ENCODE peak calls at places on chromosomes 6 and 20, in seven cellular contexts. L is Panc1, A is stomach, C is mucosa of descending colon, M is spleen, V is B cell, X is heart right ventricle. Z is an unnamed sample.

GRCh38 chr20:9531581-9531980 is 17.2 kb downstream of the LAMP5 start:
- DNase-seq in L (no peak), A (no peak), C (no peak), M (no peak), V (no peak), X (no peak), Z (no peak)

GRCh38 chr20:63701329-63702035 is 5.0 kb downstream of the TNFRSF6B start:
- DNase-seq in L (no peak), A (no peak), C (no peak), M (peak), V (peak), X (no peak), Z (peak)

GRCh38 chr6:105109955-105110650 is 69.7 kb downstream of the POPDC3 start:
- DNase-seq in L (no peak), A (no peak), C (no peak), M (no peak), V (no peak), X (no peak), Z (no peak)

GRCh38 chr6:90444125-90444745 is 142.6 kb downstream of the MAP3K7 start:
- DNase-seq in L (no peak), A (no peak), C (no peak), M (no peak), V (no peak), X (no peak), Z (no peak)

GRCh38 chr6:1481326-1481725 is 92.0 kb downstream of the FOXF2 start:
- DNase-seq in L (no peak), A (no peak), C (no peak), M (no peak), V (no peak), X (no peak), Z (no peak)

GRCh38 chr6:167255918-167256553 is 35.1 kb upstream of the UNC93A start:
- DNase-seq in L (no peak), A (no peak), C (no peak), M (no peak), V (no peak), X (no peak), Z (no peak)

GRCh38 chr6:10322991-10323390 is 91.9 kb downstream of the TFAP2A start:
- DNase-seq in L (no peak), A (no peak), C (no peak), M (no peak), V (no peak), X (no peak), Z (no peak)

GRCh38 chr20:61989741-61990140 is 75.9 kb downstream of the TAF4 start:
- DNase-seq in L (no peak), A (no peak), C (no peak), M (no peak), V (no peak), X (no peak), Z (no peak)

GRCh38 chr6:135183532-135184440 is 2.7 kb downstream of the MYB start:
- DNase-seq in L (peak), A (peak), C (peak), M (peak), V (peak), X (no peak), Z (peak)

GRCh38 chr6:135251964-135252429 is 70.9 kb downstream of the MYB start:
- DNase-seq in L (no peak), A (no peak), C (peak), M (no peak), V (no peak), X (no peak), Z (no peak)

GRCh38 chr6:77178821-77179220 is 284.5 kb downstream of the HTR1B start:
- DNase-seq in L (no peak), A (no peak), C (no peak), M (no peak), V (no peak), X (no peak), Z (no peak)

GRCh38 chr6:34063641-34064040 is 82.2 kb downstream of the GRM4 start:
- DNase-seq in L (no peak), A (no peak), C (no peak), M (no peak), V (no peak), X (no peak), Z (no peak)
- TF ChIP-seq CTCF in L (no peak), A (no peak), C (no peak), M (no peak), V (no peak), X (no peak), Z (no peak)

GRCh38 chr6:161444464-161444863 is 170.6 kb upstream of the AGPAT4 start:
- DNase-seq in L (no peak), A (no peak), C (no peak), M (no peak), V (no peak), X (peak), Z (no peak)
- TF ChIP-seq CTCF in L (no peak), A (no peak), C (no peak), M (no peak), V (no peak), X (no peak), Z (no peak)

GRCh38 chr6:117739869-117740268 is 64.6 kb downstream of the NUS1 start:
- DNase-seq in L (no peak), A (no peak), C (no peak), M (no peak), V (no peak), X (no peak), Z (no peak)
- TF ChIP-seq CTCF in L (no peak), A (no peak), C (no peak), M (no peak), V (no peak), X (no peak), Z (no peak)

GRCh38 chr6:100117680-100118079 is 123.7 kb upstream of the MCHR2 start:
- DNase-seq in L (no peak), A (no peak), C (no peak), M (no peak), V (no peak), X (no peak), Z (no peak)
- TF ChIP-seq CTCF in L (no peak), A (no peak), C (no peak), M (no peak), V (no peak), X (no peak), Z (no peak)

GRCh38 chr6:88919032-88919431 is 44.4 kb downstream of the RNGTT start:
- DNase-seq in L (no peak), A (no peak), C (no peak), M (no peak), V (no peak), X (no peak), Z (no peak)
- TF ChIP-seq CTCF in L (peak), A (no peak), C (no peak), M (no peak), V (peak), X (no peak), Z (peak)

GRCh38 chr6:46129634-46130505 is at the start of gene ENPP4:
- DNase-seq in L (peak), A (peak), C (peak), M (peak), V (peak), X (peak), Z (peak)
- TF ChIP-seq CTCF in L (no peak), A (no peak), C (no peak), M (no peak), V (no peak), X (no peak), Z (peak)

DNA sequence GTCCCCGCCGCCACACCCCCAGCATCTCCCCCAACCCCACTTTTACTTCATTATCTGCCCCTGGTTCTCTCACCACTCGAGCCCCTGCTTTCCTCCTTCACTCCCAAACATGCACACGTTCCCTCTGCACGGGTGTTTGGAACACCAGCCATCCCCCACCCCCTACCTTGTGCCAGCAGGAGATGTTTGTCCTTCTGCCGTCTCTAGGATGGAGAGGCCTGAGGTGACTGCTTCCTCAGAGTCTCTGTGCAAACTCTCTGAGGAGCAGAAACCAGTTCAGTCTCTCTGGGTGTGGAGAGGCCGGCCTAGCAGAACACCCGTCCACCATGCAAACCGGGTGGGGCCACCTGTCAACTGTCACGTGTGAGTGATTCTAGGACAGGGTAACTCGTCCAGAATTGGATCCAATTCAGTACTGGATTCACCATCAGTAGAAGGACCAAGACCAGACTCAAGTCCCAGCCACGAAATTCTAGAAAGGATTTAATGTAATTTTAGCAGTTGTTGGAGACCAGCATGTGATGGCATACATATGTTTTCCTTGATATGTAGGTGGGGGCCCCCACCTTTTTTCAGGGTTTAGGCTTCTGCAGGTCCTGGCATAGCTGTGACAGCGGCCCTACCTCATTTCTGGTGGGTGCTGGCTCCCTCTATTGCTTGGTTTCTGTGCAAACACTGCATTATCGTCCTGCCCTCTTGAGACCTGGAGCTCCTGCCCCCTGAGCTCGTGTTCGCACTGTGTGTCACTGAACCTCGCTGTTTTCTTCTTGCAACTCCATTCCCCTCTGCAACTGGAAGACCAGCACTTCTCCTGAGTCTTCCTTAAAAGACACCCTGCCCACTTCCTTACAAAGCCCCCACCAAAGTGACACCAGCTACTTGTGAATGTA is at the start of gene RAET1E:
- DNase-seq in L (no peak), A (no peak), C (peak), M (no peak), V (no peak), X (no peak), Z (no peak)
- TF ChIP-seq CTCF in L (peak), A (no peak), C (no peak), M (no peak), V (no peak), X (no peak), Z (no peak)

GRCh38 chr6:97702226-97702625 is 419.2 kb upstream of the MMS22L start:
- DNase-seq in L (no peak), A (no peak), C (no peak), M (no peak), V (no peak), X (no peak), Z (no peak)

GRCh38 chr6:97703661-97704060 is 420.6 kb upstream of the MMS22L start:
- DNase-seq in L (no peak), A (no peak), C (no peak), M (no peak), V (no peak), X (no peak), Z (no peak)

DNA sequence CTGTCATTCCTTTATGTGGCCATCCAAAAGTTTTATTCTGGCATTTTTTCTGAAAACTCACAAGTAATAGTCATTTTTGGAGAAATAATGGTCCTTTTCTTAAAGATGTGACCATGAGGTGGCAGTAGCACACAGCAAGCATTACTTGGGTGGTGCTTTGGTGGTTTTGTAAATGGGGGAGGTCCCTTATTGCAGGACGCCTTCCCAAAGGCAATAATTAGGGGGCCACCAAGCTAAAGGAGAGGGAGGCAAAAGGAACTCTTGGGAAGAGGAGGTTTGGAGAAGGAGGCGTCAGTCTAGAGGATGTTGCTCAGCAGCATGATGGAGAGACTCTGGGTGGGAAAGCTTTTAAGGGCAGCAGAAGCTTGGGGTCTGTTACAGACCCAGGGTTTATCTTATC is 422.6 kb upstream of the MMS22L start:
- DNase-seq in L (no peak), A (no peak), C (no peak), M (no peak), V (no peak), X (no peak), Z (no peak)
- TF ChIP-seq CTCF in L (peak), A (no peak), C (no peak), M (no peak), V (no peak), X (no peak), Z (peak)

GRCh38 chr20:54438166-54438565 is 37.2 kb upstream of the DOK5 start:
- DNase-seq in L (no peak), A (no peak), C (no peak), M (no peak), V (no peak), X (no peak), Z (no peak)

GRCh38 chr20:54429364-54429763 is 46.0 kb upstream of the DOK5 start:
- DNase-seq in L (no peak), A (no peak), C (no peak), M (no peak), V (no peak), X (no peak), Z (no peak)

GRCh38 chr20:54432966-54433365 is 42.4 kb upstream of the DOK5 start:
- DNase-seq in L (no peak), A (no peak), C (no peak), M (no peak), V (no peak), X (no peak), Z (no peak)

GRCh38 chr20:54431545-54431944 is 43.8 kb upstream of the DOK5 start:
- DNase-seq in L (no peak), A (no peak), C (no peak), M (no peak), V (no peak), X (no peak), Z (no peak)

GRCh38 chr20:54433653-54434052 is 41.7 kb upstream of the DOK5 start:
- DNase-seq in L (no peak), A (peak), C (no peak), M (no peak), V (no peak), X (no peak), Z (no peak)
- TF ChIP-seq CTCF in L (no peak), A (no peak), C (no peak), M (no peak), V (no peak), X (no peak), Z (no peak)

Z was measured in GM13977.